ENCODE peak calls at places on chromosomes 4 and X, in six cellular contexts. T, I, Z, G, J and P are unnamed samples.

GRCh38 chr4:139728840-139729239 is 63.2 kb downstream of the MGST2 start:
- DNase-seq in T (no peak), I (no peak), G (no peak), J (no peak), Z (no peak), P (no peak)

GRCh38 chr4:181259081-181259480 is 984.1 kb upstream of the TENM3 start:
- DNase-seq in J (no peak), T (no peak), G (no peak), I (no peak), Z (no peak), P (no peak)

GRCh38 chrX:13398073-13398823 is 78.4 kb upstream of the ATXN3L start:
- DNase-seq in I (no peak), T (peak), G (no peak), Z (peak), J (peak), P (peak)

GRCh38 chr4:81410695-81411094 is 61.0 kb downstream of the RASGEF1B start:
- DNase-seq in J (no peak), T (no peak), G (no peak), I (no peak), Z (no peak), P (no peak)

GRCh38 chr4:86991998-86992397 is 57.2 kb downstream of the AFF1 start:
- DNase-seq in T (no peak), Z (no peak), J (no peak), G (no peak), I (no peak), P (no peak)

GRCh38 chr4:40570348-40571077 is 59.2 kb downstream of the RBM47 start:
- DNase-seq in J (no peak), G (no peak), T (no peak), Z (no peak), I (no peak), P (no peak)

GRCh38 chr4:154044118-154044517 is 255.2 kb upstream of the SFRP2 start:
- DNase-seq in J (no peak), T (peak), G (no peak), I (no peak), Z (no peak), P (no peak)

GRCh38 chr4:148057425-148058020 is 325.6 kb downstream of the ARHGAP10 start:
- DNase-seq in J (no peak), T (no peak), Z (no peak), G (no peak), I (no peak), P (no peak)

GRCh38 chrX:100076031-100076430 is 334.0 kb downstream of the PCDH19 start:
- DNase-seq in G (no peak), Z (no peak), J (no peak), I (no peak), T (no peak), P (no peak)

GRCh38 chr4:17103231-17103630 is 204.8 kb upstream of the LDB2 start:
- DNase-seq in Z (no peak), G (no peak), T (peak), J (peak), I (no peak), P (peak)

GRCh38 chrX:110167952-110168451 is 149.9 kb downstream of the AMMECR1 start:
- DNase-seq in J (no peak), Z (no peak), G (peak), I (no peak), T (peak), P (peak)

GRCh38 chr4:3317656-3318211 is 24.9 kb downstream of the RGS12 start:
- DNase-seq in Z (no peak), T (no peak), G (no peak), J (no peak), I (no peak), P (no peak)

GRCh38 chrX:39149761-39150160 is 348.5 kb downstream of the MID1IP1 start:
- DNase-seq in G (peak), I (peak), T (peak), Z (peak), J (peak), P (no peak)

GRCh38 chr4:83535945-83536648 is at the start of gene GPAT3:
- DNase-seq in G (peak), J (no peak), Z (peak), I (peak), T (peak), P (peak)

GRCh38 chr4:98584265-98584664 is 74.1 kb downstream of the TSPAN5 start:
- DNase-seq in I (no peak), G (no peak), T (no peak), Z (no peak), J (no peak), P (no peak)

GRCh38 chr4:166091914-166092510 is 219.0 kb downstream of the TLL1 start:
- DNase-seq in I (no peak), J (peak), G (no peak), Z (peak), T (peak), P (peak)

GRCh38 chr4:78864405-78865024 is 74.7 kb downstream of the PAQR3 start:
- DNase-seq in J (peak), T (peak), Z (peak), I (no peak), G (no peak), P (peak)

GRCh38 chr4:189974056-189974455 is 33.4 kb downstream of the FRG1 start:
- DNase-seq in I (no peak), T (no peak), Z (peak), G (no peak), J (no peak), P (no peak)

GRCh38 chr4:71026086-71026485 is 32.6 kb downstream of the DCK start:
- DNase-seq in G (no peak), J (peak), T (peak), Z (peak), I (no peak), P (peak)

GRCh38 chr4:105194328-105195231 is 47.9 kb downstream of the TET2 start:
- DNase-seq in J (no peak), Z (no peak), T (no peak), I (no peak), G (no peak), P (no peak)

GRCh38 chr4:13298655-13299054 is 185.5 kb downstream of the RAB28 start:
- DNase-seq in G (no peak), J (peak), I (no peak), T (no peak), Z (no peak), P (no peak)